ENCODE peak calls at places on chromosome 2, in six cellular contexts. B is mesendoderm, R is mesenchymal stem cell, Z is IMR-90, Y is trophoblast cell, Q is neuronal stem cell. L is an unnamed sample.

GRCh38 chr2:187541086-187542085 is 12.8 kb downstream of the TFPI start:
- DNase-seq in B (no peak), R (peak; percentile 94), Z (peak; percentile 94), Y (no peak), Q (no peak), L (no peak)

GRCh38 chr2:30410217-30410616 is 36.8 kb upstream of the LCLAT1 start:
- DNase-seq in B (peak; percentile 91), R (peak; percentile 82), Z (peak; percentile 91), Y (no peak), Q (no peak), L (no peak)

GRCh38 chr2:152894051-152894450 is 175.6 kb downstream of the ARL6IP6 start:
- DNase-seq in B (no peak), R (no peak), Z (no peak), Y (no peak), Q (no peak), L (no peak)

GRCh38 chr2:157897106-157897971 is 21.2 kb upstream of the ACVR1 start:
- DNase-seq in B (no peak), R (no peak), Z (no peak), Y (no peak), Q (no peak), L (no peak)

GRCh38 chr2:104945866-104946265 is 92.0 kb downstream of the POU3F3 start:
- DNase-seq in B (no peak), R (no peak), Z (no peak), Y (peak; percentile 72), Q (no peak), L (no peak)

GRCh38 chr2:227796044-227796780 is 17.4 kb upstream of the CCL20 start:
- DNase-seq in B (no peak), R (no peak), Z (no peak), Y (peak; percentile 70), Q (no peak), L (no peak)

GRCh38 chr2:118120001-118120400 is 31.7 kb downstream of the INSIG2 start:
- DNase-seq in B (no peak), R (no peak), Z (no peak), Y (peak; percentile 80), Q (no peak), L (no peak)

GRCh38 chr2:239716536-239717318 is 308.4 kb downstream of the NDUFA10 start:
- DNase-seq in B (no peak), R (no peak), Z (no peak), Y (no peak), Q (no peak), L (peak; percentile 18)

GRCh38 chr2:21610304-21610703 is 486.5 kb downstream of the TDRD15 start:
- DNase-seq in B (no peak), R (no peak), Z (no peak), Y (no peak), Q (no peak), L (no peak)

GRCh38 chr2:164739966-164740365 is 101.7 kb downstream of the COBLL1 start:
- DNase-seq in B (peak; percentile 18), R (peak; percentile 82), Z (peak; percentile 64), Y (no peak), Q (no peak), L (no peak)

GRCh38 chr2:71683070-71683469 is 229.7 kb downstream of the DYSF start:
- DNase-seq in B (no peak), R (no peak), Z (no peak), Y (no peak), Q (no peak), L (no peak)

GRCh38 chr2:140273958-140274357 is 1493.8 kb upstream of the NXPH2 start:
- DNase-seq in B (no peak), R (no peak), Z (no peak), Y (no peak), Q (no peak), L (no peak)

GRCh38 chr2:69962986-69963730 is 1.7 kb upstream of the ASPRV1 start:
- DNase-seq in B (no peak), R (no peak), Z (no peak), Y (no peak), Q (no peak), L (peak; percentile 18)

GRCh38 chr2:174970092-174970491 is 35.1 kb downstream of the CHN1 start:
- DNase-seq in B (no peak), R (peak; percentile 24), Z (peak; percentile 61), Y (no peak), Q (no peak), L (no peak)

GRCh38 chr2:212495076-212495475 is 43.5 kb downstream of the ERBB4 start:
- DNase-seq in B (no peak), R (no peak), Z (no peak), Y (no peak), Q (no peak), L (no peak)

GRCh38 chr2:16252891-16253290 is 312.5 kb downstream of the MYCN start:
- DNase-seq in B (no peak), R (no peak), Z (no peak), Y (no peak), Q (no peak), L (no peak)

GRCh38 chr2:30713698-30714097 is 93.5 kb downstream of the CAPN13 start:
- DNase-seq in B (no peak), R (no peak), Z (no peak), Y (no peak), Q (no peak), L (no peak)

GRCh38 chr2:233828546-233829192 is 25.7 kb downstream of the HJURP start:
- DNase-seq in B (no peak), R (no peak), Z (no peak), Y (no peak), Q (no peak), L (peak; percentile 42)

GRCh38 chr2:72130671-72131360 is 16.8 kb downstream of the CYP26B1 start:
- DNase-seq in B (no peak), R (no peak), Z (no peak), Y (no peak), Q (no peak), L (peak; percentile 56)

GRCh38 chr2:25728559-25728958 is 55.2 kb upstream of the DTNB start:
- DNase-seq in B (no peak), R (no peak), Z (no peak), Y (no peak), Q (no peak), L (no peak)

GRCh38 chr2:216698895-216699294 is 3.5 kb upstream of the IGFBP5 start:
- DNase-seq in B (peak; percentile 83), R (peak; percentile 81), Z (peak; percentile 84), Y (peak; percentile 17), Q (no peak), L (no peak)

GRCh38 chr2:137155351-137156104 is 390.2 kb downstream of the THSD7B start:
- DNase-seq in B (no peak), R (no peak), Z (no peak), Y (no peak), Q (no peak), L (no peak)

GRCh38 chr2:182248898-182249297 is 177.9 kb downstream of the PDE1A start:
- DNase-seq in B (no peak), R (no peak), Z (no peak), Y (no peak), Q (no peak), L (no peak)

GRCh38 chr2:97745474-97746172 is 32.2 kb downstream of the ZAP70 start:
- DNase-seq in B (no peak), R (peak; percentile 35), Z (peak; percentile 40), Y (no peak), Q (no peak), L (no peak)

GRCh38 chr2:170360546-170361358 is 182.8 kb downstream of the MYO3B start:
- DNase-seq in B (peak; percentile 59), R (no peak), Z (no peak), Y (no peak), Q (peak; percentile 63), L (no peak)

GRCh38 chr2:46958431-46959017 is 42.9 kb upstream of the MCFD2 start:
- DNase-seq in B (no peak), R (no peak), Z (no peak), Y (no peak), Q (no peak), L (no peak)

GRCh38 chr2:214874694-214875093 is 65.2 kb upstream of the BARD1 start:
- DNase-seq in B (no peak), R (no peak), Z (no peak), Y (no peak), Q (no peak), L (no peak)

GRCh38 chr2:73293534-73294171 is at the start of gene EGR4:
- DNase-seq in B (peak; percentile 90), R (peak; percentile 81), Z (peak; percentile 74), Y (no peak), Q (no peak), L (peak; percentile 94)

GRCh38 chr2:67649331-67650071 is 252.4 kb downstream of the ETAA1 start:
- DNase-seq in B (peak; percentile 16), R (peak; percentile 36), Z (peak; percentile 61), Y (no peak), Q (no peak), L (no peak)

DNA sequence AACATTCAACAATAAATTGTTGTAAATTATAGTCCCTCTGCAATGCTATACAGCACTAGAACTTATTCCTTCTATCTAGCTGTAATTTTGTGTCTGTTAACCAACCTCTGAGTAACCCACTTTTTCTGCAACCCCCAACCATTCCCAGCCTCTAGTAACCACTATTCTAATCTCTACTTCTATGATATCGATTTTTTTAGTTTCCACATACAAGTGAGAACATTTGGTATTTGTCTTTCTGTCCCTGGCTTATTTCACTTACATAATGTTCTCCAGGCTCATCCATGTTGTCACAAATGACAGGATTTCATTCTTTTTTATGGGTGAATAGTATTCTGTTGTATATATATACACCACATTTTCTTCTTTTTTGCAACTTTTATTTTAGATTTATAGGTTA is 147.6 kb downstream of the MAIP1 start:
- DNase-seq in B (no peak), R (no peak), Z (no peak), Y (no peak), Q (no peak), L (no peak)
- H3K4me2 ChIP-seq in B (no peak overlapping the region), R (no peak overlapping the region), Z (no peak overlapping the region), Y (no peak overlapping the region), Q (no peak overlapping the region), L (no peak overlapping the region)

GRCh38 chr2:143635936-143636335 is 506.7 kb downstream of the ARHGAP15 start:
- DNase-seq in B (no peak), R (no peak), Z (no peak), Y (no peak), Q (no peak), L (no peak)
- H2BK5ac ChIP-seq in B (no peak overlapping the region), R (no peak overlapping the region), Z (no peak overlapping the region), Y (no peak overlapping the region), Q (no peak overlapping the region), L (no peak overlapping the region)

GRCh38 chr2:10307561-10308156 is 5.0 kb downstream of the HPCAL1 start:
- DNase-seq in B (no peak), R (no peak), Z (no peak), Y (no peak), Q (no peak), L (no peak)
- H2AK5ac ChIP-seq in B (no peak overlapping the region), R (no peak overlapping the region), Z (no peak overlapping the region), Y (no peak overlapping the region), Q (no peak overlapping the region), L (no peak overlapping the region)

GRCh38 chr2:195592101-195592500 is 64.9 kb upstream of the SLC39A10 start:
- DNase-seq in B (peak; percentile 75), R (no peak), Z (no peak), Y (no peak), Q (no peak), L (no peak)

GRCh38 chr2:195595825-195596224 is 61.2 kb upstream of the SLC39A10 start:
- DNase-seq in B (no peak), R (no peak), Z (no peak), Y (peak; percentile 27), Q (no peak), L (no peak)

GRCh38 chr2:195596840-195597239 is 60.2 kb upstream of the SLC39A10 start:
- DNase-seq in B (no peak), R (no peak), Z (no peak), Y (no peak), Q (no peak), L (no peak)

GRCh38 chr2:195594248-195594647 is 62.8 kb upstream of the SLC39A10 start:
- DNase-seq in B (peak; percentile 31), R (no peak), Z (no peak), Y (no peak), Q (no peak), L (no peak)

GRCh38 chr2:195594916-195595694 is 61.9 kb upstream of the SLC39A10 start:
- DNase-seq in B (peak; percentile 42), R (no peak), Z (no peak), Y (peak; percentile 6), Q (no peak), L (no peak)
- H3K4me2 ChIP-seq in B (no peak overlapping the region), R (no peak overlapping the region), Z (no peak overlapping the region), Y (no peak overlapping the region), Q (no peak overlapping the region), L (no peak overlapping the region)